ENCODE peak calls at places on chromosomes 1 and 21, in six cellular contexts. U, K, P, D, X and O are unnamed samples.

GRCh38 chr1:23108918-23109533 is 59.6 kb downstream of the LUZP1 start:
- DNase-seq in U (no peak), K (no peak), P (no peak), D (no peak), X (no peak), O (no peak)

GRCh38 chr1:54407957-54408700 is 1.9 kb upstream of the SSBP3 start:
- DNase-seq in U (peak), K (peak), P (peak), D (no peak), X (peak), O (peak)

GRCh38 chr1:12171206-12172041 is 4.6 kb downstream of the TNFRSF1B start:
- DNase-seq in U (no peak), K (no peak), P (no peak), D (no peak), X (no peak), O (no peak)

GRCh38 chr1:237884237-237884636 is 6.5 kb downstream of the ZP4 start:
- DNase-seq in U (no peak), K (no peak), P (no peak), D (no peak), X (no peak), O (no peak)

GRCh38 chr21:46121286-46122221 is 23.6 kb downstream of the COL6A2 start:
- DNase-seq in U (no peak), K (no peak), P (no peak), D (no peak), X (peak), O (no peak)

GRCh38 chr1:154759793-154760192 is 110.3 kb downstream of the KCNN3 start:
- DNase-seq in U (no peak), K (no peak), P (no peak), D (no peak), X (no peak), O (no peak)

GRCh38 chr1:208479435-208479834 is 235.3 kb upstream of the PLXNA2 start:
- DNase-seq in U (no peak), K (no peak), P (no peak), D (no peak), X (no peak), O (no peak)

GRCh38 chr1:2097386-2098300 is 47.4 kb downstream of the PRKCZ start:
- DNase-seq in U (no peak), K (no peak), P (no peak), D (no peak), X (no peak), O (no peak)

GRCh38 chr1:30284728-30285460 is 438.5 kb downstream of the MATN1 start:
- DNase-seq in U (no peak), K (no peak), P (no peak), D (no peak), X (peak), O (no peak)

GRCh38 chr1:155053531-155054105 is 2.5 kb downstream of the ADAM15 start:
- DNase-seq in U (no peak), K (no peak), P (no peak), D (no peak), X (no peak), O (no peak)

GRCh38 chr1:229244091-229244490 is 26.8 kb upstream of the RAB4A start:
- DNase-seq in U (no peak), K (no peak), P (no peak), D (no peak), X (no peak), O (no peak)

GRCh38 chr1:43912607-43913006 is 21.0 kb upstream of the ARTN start:
- DNase-seq in U (no peak), K (peak), P (no peak), D (no peak), X (no peak), O (no peak)

GRCh38 chr1:27001570-27002360 is 8.3 kb downstream of the TRNP1 start:
- DNase-seq in U (no peak), K (no peak), P (peak), D (no peak), X (no peak), O (no peak)

GRCh38 chr1:235557495-235557894 is 53.2 kb upstream of the B3GALNT2 start:
- DNase-seq in U (no peak), K (peak), P (no peak), D (no peak), X (no peak), O (no peak)

GRCh38 chr21:29829514-29830255 is 110.1 kb downstream of the GRIK1 start:
- DNase-seq in U (no peak), K (no peak), P (no peak), D (no peak), X (no peak), O (no peak)

GRCh38 chr21:21148514-21148913 is 150.3 kb downstream of the NCAM2 start:
- DNase-seq in U (no peak), K (no peak), P (no peak), D (no peak), X (no peak), O (no peak)

GRCh38 chr1:2837316-2837715 is 35.8 kb upstream of the TTC34 start:
- DNase-seq in U (no peak), K (no peak), P (no peak), D (no peak), X (no peak), O (no peak)

GRCh38 chr1:173002891-173003582 is 47.7 kb downstream of the TNFSF18 start:
- DNase-seq in U (peak), K (no peak), P (no peak), D (no peak), X (no peak), O (no peak)

GRCh38 chr1:77063118-77063517 is 156.1 kb downstream of the PIGK start:
- DNase-seq in U (no peak), K (no peak), P (no peak), D (no peak), X (no peak), O (no peak)

GRCh38 chr1:182761396-182762395 is 27.9 kb upstream of the NPL start:
- DNase-seq in U (peak), K (no peak), P (no peak), D (no peak), X (no peak), O (no peak)

GRCh38 chr1:42676534-42677087 is 5.6 kb upstream of the YBX1 start:
- DNase-seq in U (no peak), K (no peak), P (no peak), D (no peak), X (no peak), O (no peak)

GRCh38 chr1:211603191-211603701 is 24.3 kb upstream of the SLC30A1 start:
- DNase-seq in U (no peak), K (no peak), P (no peak), D (no peak), X (no peak), O (no peak)

GRCh38 chr1:117657031-117657430 is 51.2 kb downstream of the TENT5C start:
- DNase-seq in U (peak), K (no peak), P (no peak), D (no peak), X (peak), O (no peak)

GRCh38 chr1:150987928-150988327 is 5.8 kb downstream of the ANXA9 start:
- DNase-seq in U (no peak), K (no peak), P (no peak), D (no peak), X (no peak), O (no peak)